ENCODE peak calls at places on chromosomes 5 and 9, in four cellular contexts. V, H, S and O are unnamed samples.
A peak's percentile ranks its signal among the peaks of the same experiment; 100 is the strongest.

GRCh38 chr9:109052416-109052815 is 39.1 kb upstream of the CTNNAL1 start:
- DNase-seq in H (no peak), V (no peak), S (no peak), O (no peak)

GRCh38 chr5:131457193-131457592 is 177.8 kb downstream of the RAPGEF6 start:
- DNase-seq in H (no peak), S (no peak), V (no peak), O (no peak)

GRCh38 chr5:38414348-38414747 is 142.1 kb downstream of the LIFR start:
- DNase-seq in V (no peak), S (peak; percentile 81), H (peak; percentile 91), O (no peak)

GRCh38 chr5:148961261-148962199 is 101.3 kb downstream of the SH3TC2 start:
- DNase-seq in H (peak; percentile 22), S (no peak), V (no peak), O (no peak)

GRCh38 chr5:136073714-136074113 is 44.9 kb downstream of the TGFBI start:
- DNase-seq in V (no peak), H (no peak), S (no peak), O (no peak)

GRCh38 chr9:88278036-88278435 is 110.2 kb upstream of the SPIN1 start:
- DNase-seq in H (no peak), V (no peak), S (no peak), O (no peak)

GRCh38 chr5:44619875-44620610 is 188.7 kb upstream of the MRPS30 start:
- DNase-seq in S (no peak), V (no peak), H (peak; percentile 62), O (no peak)

GRCh38 chr9:109585841-109586240 is 87.7 kb upstream of the PTPN3 start:
- DNase-seq in S (no peak), H (no peak), V (no peak), O (no peak)

GRCh38 chr5:50968296-50969206 is 302.1 kb downstream of the PARP8 start:
- DNase-seq in S (no peak), H (no peak), V (no peak), O (no peak)

GRCh38 chr9:121901616-121902015 is 191.5 kb downstream of the TTLL11 start:
- DNase-seq in H (no peak), S (no peak), V (no peak), O (no peak)

GRCh38 chr9:132644251-132644650 is 25.5 kb downstream of the DDX31 start:
- DNase-seq in V (no peak), H (no peak), S (no peak), O (no peak)

GRCh38 chr9:123567013-123567412 is 211.0 kb downstream of the CRB2 start:
- DNase-seq in V (no peak), H (no peak), S (no peak), O (no peak)

GRCh38 chr5:153256-153655 is 38.0 kb upstream of the LRRC14B start:
- DNase-seq in S (no peak), H (peak; percentile 58), V (no peak), O (no peak)

GRCh38 chr9:91421022-91421765 is 2.4 kb downstream of the NFIL3 start:
- DNase-seq in V (no peak), H (peak; percentile 39), S (no peak), O (no peak)

GRCh38 chr9:130660683-130661460 is 3.5 kb upstream of the PRDM12 start:
- DNase-seq in V (no peak), S (no peak), H (no peak), O (no peak)

GRCh38 chr9:2395814-2396213 is 225.8 kb upstream of the VLDLR start:
- DNase-seq in S (no peak), V (no peak), H (no peak), O (no peak)

GRCh38 chr9:36976371-36977030 is 57.6 kb downstream of the PAX5 start:
- DNase-seq in H (peak; percentile 21), V (no peak), S (no peak), O (no peak)

GRCh38 chr9:20584968-20585643 is 37.2 kb downstream of the MLLT3 start:
- DNase-seq in V (no peak), H (no peak), S (no peak), O (no peak)

GRCh38 chr9:95840096-95840495 is 35.4 kb upstream of the ERCC6L2 start:
- DNase-seq in S (no peak), V (no peak), H (no peak), O (no peak)

GRCh38 chr9:95193067-95193466 is 124.4 kb downstream of the FANCC start:
- DNase-seq in V (no peak), H (no peak), S (no peak), O (no peak)

GRCh38 chr9:98182069-98182820 is 10.2 kb downstream of the CORO2A start:
- DNase-seq in V (no peak), H (no peak), S (no peak), O (no peak)

GRCh38 chr5:152403058-152403457 is 2.0 kb downstream of the NMUR2 start:
- DNase-seq in S (no peak), V (no peak), H (no peak), O (no peak)

GRCh38 chr5:1244976-1245375 is 19.8 kb downstream of the SLC6A18 start:
- DNase-seq in S (no peak), V (no peak), H (no peak), O (no peak)

DNA sequence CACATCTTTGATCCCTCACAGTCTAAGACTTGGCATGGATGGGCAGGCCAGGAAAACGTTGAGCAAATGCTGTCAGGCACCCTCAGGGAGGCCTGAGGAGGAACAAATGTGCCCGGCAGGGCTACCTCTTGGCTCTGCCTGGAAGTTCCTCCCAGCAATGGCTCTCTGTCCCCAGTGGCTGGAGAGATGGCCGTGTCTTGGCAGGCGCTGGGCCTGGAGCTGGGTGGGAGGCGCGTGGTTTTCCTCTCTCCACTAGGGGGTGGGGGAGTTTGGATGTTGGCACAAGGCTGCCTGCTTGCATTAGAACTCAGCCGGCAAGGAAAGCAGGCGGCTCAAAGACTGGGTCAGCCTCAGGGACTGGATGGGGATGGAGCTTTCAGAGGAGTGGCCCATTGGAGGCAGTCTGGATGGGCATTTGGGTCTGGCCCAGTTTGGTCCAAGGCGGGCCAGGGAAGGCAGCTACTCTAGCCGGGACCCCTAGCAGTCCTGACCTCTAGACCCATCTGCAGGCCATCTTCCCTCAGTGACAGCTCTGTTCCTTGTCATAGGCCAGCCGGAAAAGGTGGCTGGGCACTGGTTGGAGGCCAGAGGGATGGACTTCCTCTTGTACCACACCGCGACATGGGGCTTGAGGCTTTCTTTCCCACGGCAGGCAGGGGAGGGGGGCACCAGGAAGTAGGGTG is 68.2 kb upstream of the STC2 start:
- DNase-seq in V (no peak), S (no peak), H (no peak), O (no peak)
- TF ChIP-seq CTCF in V (no peak), S (no peak), H (no peak), O (no peak)

GRCh38 chr5:2746642-2747041 is 4.8 kb downstream of the IRX2 start:
- DNase-seq in S (no peak), V (peak; percentile 26), H (peak; percentile 63), O (no peak)
- TF ChIP-seq CTCF in S (no peak), V (no peak), H (no peak), O (no peak)

GRCh38 chr9:93427655-93428379 is 23.7 kb upstream of the FAM120A start:
- DNase-seq in H (no peak), S (no peak), V (no peak), O (no peak)
- TF ChIP-seq CTCF in H (peak; percentile 34), S (no peak), V (no peak), O (no peak)

GRCh38 chr9:99231708-99232107 is 9.6 kb downstream of the SEC61B start:
- DNase-seq in H (peak; percentile 22), V (no peak), S (no peak), O (no peak)
- TF ChIP-seq CTCF in H (peak; percentile 65), V (no peak), S (peak; percentile 65), O (no peak)

GRCh38 chr5:123122273-123122672 is 33.2 kb downstream of the PRDM6 start:
- DNase-seq in V (no peak), S (no peak), H (no peak), O (no peak)

GRCh38 chr5:123117989-123118388 is 28.9 kb downstream of the PRDM6 start:
- DNase-seq in S (no peak), V (no peak), H (no peak), O (no peak)

GRCh38 chr5:123120197-123120596 is 31.2 kb downstream of the PRDM6 start:
- DNase-seq in S (no peak), H (no peak), V (no peak), O (no peak)

GRCh38 chr5:123116757-123117156 is 27.7 kb downstream of the PRDM6 start:
- DNase-seq in H (no peak), V (no peak), S (no peak), O (no peak)

GRCh38 chr5:123119334-123119986 is 30.4 kb downstream of the PRDM6 start:
- DNase-seq in V (no peak), H (no peak), S (no peak), O (no peak)
- TF ChIP-seq CTCF in V (no peak), H (no peak), S (peak; percentile 5), O (no peak)

DNA sequence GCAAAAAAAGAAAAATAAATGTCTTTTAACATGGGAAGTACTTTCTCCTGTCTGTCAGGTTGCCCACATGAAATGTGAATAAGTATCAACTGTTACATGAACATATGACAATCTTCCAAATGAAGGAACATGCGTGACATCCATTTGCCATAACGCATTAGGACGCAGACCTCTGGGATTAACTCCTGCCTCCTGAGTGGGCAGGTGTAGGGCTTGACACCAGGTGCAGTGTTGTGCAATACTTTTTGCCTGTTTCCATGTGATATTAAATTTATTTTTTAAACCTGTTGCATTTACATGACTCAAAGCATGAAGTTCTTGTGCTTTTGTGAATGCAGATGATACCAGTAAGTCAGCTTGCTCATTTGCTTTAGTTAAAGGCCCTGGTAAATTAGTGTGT is 8.7 kb upstream of the TMEM141 start:
- DNase-seq in H (no peak), S (no peak), V (no peak), O (no peak)
- TF ChIP-seq CTCF in H (no peak), S (no peak), V (no peak), O (no peak)

GRCh38 chr5:36068751-36069281 is 2.1 kb upstream of the UGT3A2 start:
- DNase-seq in S (no peak), H (no peak), V (no peak), O (no peak)

GRCh38 chr5:36060516-36060885 is 6.2 kb downstream of the UGT3A2 start:
- DNase-seq in S (peak; percentile 14), V (no peak), H (peak; percentile 16), O (no peak)

GRCh38 chr5:36070687-36071571 is 4.2 kb upstream of the UGT3A2 start:
- DNase-seq in V (no peak), H (no peak), S (no peak), O (no peak)

GRCh38 chr5:36066540-36067210 is at the start of gene UGT3A2:
- DNase-seq in V (no peak), S (no peak), H (no peak), O (no peak)

DNA sequence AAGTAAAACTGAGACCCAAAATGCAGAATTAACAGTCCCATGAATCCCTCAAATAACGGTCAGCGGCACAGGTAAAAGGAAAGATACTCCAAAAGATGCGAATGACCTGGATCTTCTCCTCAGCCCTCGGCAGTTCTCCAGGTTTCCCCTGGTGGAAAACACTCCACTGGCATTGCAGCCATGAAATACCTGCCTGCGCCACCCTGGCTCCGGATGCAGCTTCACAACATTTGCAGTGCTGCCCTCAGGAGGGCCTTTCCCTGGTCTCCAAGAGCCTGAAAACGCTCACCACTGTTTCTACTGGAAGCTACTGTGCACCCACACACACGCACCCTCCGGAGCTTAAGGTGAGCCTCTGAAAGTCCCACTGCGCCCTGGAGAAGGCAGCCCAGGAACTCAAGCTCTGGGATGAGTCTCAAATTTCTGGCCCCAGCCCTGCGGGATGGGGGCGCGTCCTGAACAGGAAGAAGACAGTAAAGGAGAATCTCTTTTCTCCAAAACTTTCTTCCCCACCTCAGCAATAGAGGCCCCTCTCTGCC is 612 bp downstream of the UGT3A2 start:
- DNase-seq in S (no peak), V (no peak), H (no peak), O (no peak)
- TF ChIP-seq CTCF in S (no peak), V (no peak), H (no peak), O (no peak)